ENCODE peak calls at places on chromosomes 16 and 17, in eight cellular contexts. One of them, this sample, is unnamed.

GRCh38 chr17:1782171-1782567 is 20.3 kb downstream of the SERPINF1 start:
- DNase-seq in GM23338: no peak
- DNase-seq in HCT116: no peak
- DNase-seq in hepatocyte: no peak
- DNase-seq in GM23248: no peak
- DNase-seq in neural progenitor cell: no peak
- DNase-seq in PC-3: no peak
- DNase-seq in SK-N-SH: no peak
- DNase-seq in this sample: no peak

GRCh38 chr16:75420987-75421819 is 12.1 kb downstream of the CFDP1 start:
- DNase-seq in GM23338: peak
- DNase-seq in HCT116: no peak
- DNase-seq in hepatocyte: peak
- DNase-seq in GM23248: peak
- DNase-seq in neural progenitor cell: peak
- DNase-seq in PC-3: no peak
- DNase-seq in SK-N-SH: peak
- DNase-seq in this sample: no peak

GRCh38 chr16:66442502-66443268 is 15.6 kb downstream of the BEAN1 start:
- DNase-seq in GM23338: no peak
- DNase-seq in HCT116: no peak
- DNase-seq in hepatocyte: no peak
- DNase-seq in GM23248: no peak
- DNase-seq in neural progenitor cell: no peak
- DNase-seq in PC-3: no peak
- DNase-seq in SK-N-SH: no peak
- DNase-seq in this sample: no peak

GRCh38 chr16:72983728-72984350 is 64.1 kb downstream of the ZFHX3 start:
- DNase-seq in GM23338: no peak
- DNase-seq in HCT116: no peak
- DNase-seq in hepatocyte: no peak
- DNase-seq in GM23248: no peak
- DNase-seq in neural progenitor cell: no peak
- DNase-seq in PC-3: no peak
- DNase-seq in SK-N-SH: no peak
- DNase-seq in this sample: peak

GRCh38 chr16:4263504-4264436 is 9.1 kb downstream of the TFAP4 start:
- DNase-seq in GM23338: peak
- DNase-seq in HCT116: peak
- DNase-seq in hepatocyte: peak
- DNase-seq in GM23248: peak
- DNase-seq in neural progenitor cell: peak
- DNase-seq in PC-3: no peak
- DNase-seq in SK-N-SH: peak
- DNase-seq in this sample: no peak

GRCh38 chr16:4090476-4090875 is 25.8 kb downstream of the ADCY9 start:
- DNase-seq in GM23338: no peak
- DNase-seq in HCT116: no peak
- DNase-seq in hepatocyte: no peak
- DNase-seq in GM23248: peak
- DNase-seq in neural progenitor cell: no peak
- DNase-seq in PC-3: no peak
- DNase-seq in SK-N-SH: no peak
- DNase-seq in this sample: no peak

GRCh38 chr17:11705111-11705510 is 106.8 kb downstream of the DNAH9 start:
- DNase-seq in GM23338: no peak
- DNase-seq in HCT116: no peak
- DNase-seq in hepatocyte: peak
- DNase-seq in GM23248: no peak
- DNase-seq in neural progenitor cell: no peak
- DNase-seq in PC-3: no peak
- DNase-seq in SK-N-SH: no peak
- DNase-seq in this sample: no peak

GRCh38 chr17:18230288-18231141 is 5.1 kb downstream of the LLGL1 start:
- DNase-seq in GM23338: no peak
- DNase-seq in HCT116: no peak
- DNase-seq in hepatocyte: no peak
- DNase-seq in GM23248: no peak
- DNase-seq in neural progenitor cell: no peak
- DNase-seq in PC-3: no peak
- DNase-seq in SK-N-SH: no peak
- DNase-seq in this sample: no peak

GRCh38 chr16:75264999-75265910 is 13.8 kb upstream of the BCAR1 start:
- DNase-seq in GM23338: peak
- DNase-seq in HCT116: no peak
- DNase-seq in hepatocyte: peak
- DNase-seq in GM23248: peak
- DNase-seq in neural progenitor cell: no peak
- DNase-seq in PC-3: no peak
- DNase-seq in SK-N-SH: peak
- DNase-seq in this sample: no peak

DNA sequence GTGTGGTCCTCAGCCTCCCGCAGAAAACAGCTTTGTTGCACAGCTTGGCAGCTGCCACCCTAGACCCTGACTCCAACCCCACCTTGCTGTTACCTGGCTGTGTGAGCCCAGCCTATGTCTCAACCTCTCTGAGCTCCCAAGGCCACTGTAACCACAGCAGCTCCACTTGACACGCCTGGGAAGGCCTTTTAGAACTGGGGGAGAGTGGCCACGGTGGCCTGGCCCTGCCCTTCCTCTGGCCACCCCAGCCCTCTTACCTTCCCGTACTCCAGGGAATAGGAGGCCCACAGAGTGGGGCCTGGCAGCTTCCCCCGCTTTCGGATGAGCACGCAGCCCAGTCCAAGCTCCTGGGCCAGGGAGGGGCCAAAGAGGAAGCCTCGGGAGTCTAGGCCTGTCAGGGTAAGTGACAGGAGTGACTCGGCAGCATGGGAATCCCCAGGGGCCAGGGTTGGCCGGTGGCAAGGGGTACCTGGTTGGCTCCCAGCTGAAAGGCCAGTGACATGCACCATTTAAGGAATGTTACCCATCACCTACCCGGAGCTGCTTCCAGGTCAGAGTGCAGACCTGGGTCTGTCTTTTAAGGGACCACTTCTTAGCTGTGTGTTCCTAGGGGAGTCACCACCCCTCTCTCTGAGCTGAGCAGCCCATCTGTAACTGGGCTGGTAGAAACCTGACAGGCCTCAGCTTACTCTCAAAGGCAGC is 1.4 kb downstream of the APRT start:
- DNase-seq in GM23338: no peak
- DNase-seq in HCT116: no peak
- DNase-seq in hepatocyte: no peak
- DNase-seq in GM23248: peak
- DNase-seq in neural progenitor cell: no peak
- DNase-seq in PC-3: peak
- DNase-seq in SK-N-SH: no peak
- DNase-seq in this sample: no peak
- TF ChIP-seq EZH2phosphoT487 in GM23338: no peak
- TF ChIP-seq EZH2phosphoT487 in HCT116: no peak
- TF ChIP-seq EZH2phosphoT487 in hepatocyte: no peak
- TF ChIP-seq EZH2phosphoT487 in GM23248: no peak
- TF ChIP-seq EZH2phosphoT487 in neural progenitor cell: no peak
- TF ChIP-seq EZH2phosphoT487 in PC-3: no peak
- TF ChIP-seq EZH2phosphoT487 in SK-N-SH: no peak
- TF ChIP-seq EZH2phosphoT487 in this sample: no peak

GRCh38 chr17:62780951-62781350 is 27.2 kb downstream of the MARCHF10 start:
- DNase-seq in GM23338: no peak
- DNase-seq in HCT116: no peak
- DNase-seq in hepatocyte: no peak
- DNase-seq in GM23248: peak
- DNase-seq in neural progenitor cell: no peak
- DNase-seq in PC-3: peak
- DNase-seq in SK-N-SH: no peak
- DNase-seq in this sample: no peak
- TF ChIP-seq EZH2phosphoT487 in GM23338: no peak
- TF ChIP-seq EZH2phosphoT487 in HCT116: no peak
- TF ChIP-seq EZH2phosphoT487 in hepatocyte: no peak
- TF ChIP-seq EZH2phosphoT487 in GM23248: no peak
- TF ChIP-seq EZH2phosphoT487 in neural progenitor cell: no peak
- TF ChIP-seq EZH2phosphoT487 in PC-3: no peak
- TF ChIP-seq EZH2phosphoT487 in SK-N-SH: no peak
- TF ChIP-seq EZH2phosphoT487 in this sample: no peak

GRCh38 chr17:39114744-39115534 is 36.5 kb downstream of the PLXDC1 start:
- DNase-seq in GM23338: no peak
- DNase-seq in HCT116: no peak
- DNase-seq in hepatocyte: peak
- DNase-seq in GM23248: peak
- DNase-seq in neural progenitor cell: no peak
- DNase-seq in PC-3: no peak
- DNase-seq in SK-N-SH: no peak
- DNase-seq in this sample: no peak
- TF ChIP-seq EZH2phosphoT487 in GM23338: no peak
- TF ChIP-seq EZH2phosphoT487 in HCT116: no peak
- TF ChIP-seq EZH2phosphoT487 in hepatocyte: no peak
- TF ChIP-seq EZH2phosphoT487 in GM23248: no peak
- TF ChIP-seq EZH2phosphoT487 in neural progenitor cell: no peak
- TF ChIP-seq EZH2phosphoT487 in PC-3: no peak
- TF ChIP-seq EZH2phosphoT487 in SK-N-SH: no peak
- TF ChIP-seq EZH2phosphoT487 in this sample: no peak

GRCh38 chr17:75849304-75849695 is 5.1 kb upstream of the UNC13D start:
- DNase-seq in GM23338: no peak
- DNase-seq in HCT116: no peak
- DNase-seq in hepatocyte: no peak
- DNase-seq in GM23248: no peak
- DNase-seq in neural progenitor cell: no peak
- DNase-seq in PC-3: no peak
- DNase-seq in SK-N-SH: no peak
- DNase-seq in this sample: no peak

GRCh38 chr17:75849724-75850123 is 5.4 kb downstream of the WBP2 start:
- DNase-seq in GM23338: no peak
- DNase-seq in HCT116: no peak
- DNase-seq in hepatocyte: peak
- DNase-seq in GM23248: no peak
- DNase-seq in neural progenitor cell: no peak
- DNase-seq in PC-3: no peak
- DNase-seq in SK-N-SH: no peak
- DNase-seq in this sample: no peak

GRCh38 chr17:75846701-75847594 is 2.7 kb upstream of the UNC13D start:
- DNase-seq in GM23338: no peak
- DNase-seq in HCT116: no peak
- DNase-seq in hepatocyte: no peak
- DNase-seq in GM23248: no peak
- DNase-seq in neural progenitor cell: no peak
- DNase-seq in PC-3: no peak
- DNase-seq in SK-N-SH: no peak
- DNase-seq in this sample: no peak

GRCh38 chr17:75847595-75848522 is 3.7 kb upstream of the UNC13D start:
- DNase-seq in GM23338: no peak
- DNase-seq in HCT116: no peak
- DNase-seq in hepatocyte: no peak
- DNase-seq in GM23248: no peak
- DNase-seq in neural progenitor cell: no peak
- DNase-seq in PC-3: no peak
- DNase-seq in SK-N-SH: no peak
- DNase-seq in this sample: no peak

GRCh38 chr17:75848523-75849303 is 4.5 kb upstream of the UNC13D start:
- DNase-seq in GM23338: peak
- DNase-seq in HCT116: peak
- DNase-seq in hepatocyte: peak
- DNase-seq in GM23248: peak
- DNase-seq in neural progenitor cell: peak
- DNase-seq in PC-3: peak
- DNase-seq in SK-N-SH: peak
- DNase-seq in this sample: peak
- TF ChIP-seq EZH2phosphoT487 in GM23338: no peak
- TF ChIP-seq EZH2phosphoT487 in HCT116: no peak
- TF ChIP-seq EZH2phosphoT487 in hepatocyte: no peak
- TF ChIP-seq EZH2phosphoT487 in GM23248: no peak
- TF ChIP-seq EZH2phosphoT487 in neural progenitor cell: no peak
- TF ChIP-seq EZH2phosphoT487 in PC-3: no peak
- TF ChIP-seq EZH2phosphoT487 in SK-N-SH: no peak
- TF ChIP-seq EZH2phosphoT487 in this sample: no peak

DNA sequence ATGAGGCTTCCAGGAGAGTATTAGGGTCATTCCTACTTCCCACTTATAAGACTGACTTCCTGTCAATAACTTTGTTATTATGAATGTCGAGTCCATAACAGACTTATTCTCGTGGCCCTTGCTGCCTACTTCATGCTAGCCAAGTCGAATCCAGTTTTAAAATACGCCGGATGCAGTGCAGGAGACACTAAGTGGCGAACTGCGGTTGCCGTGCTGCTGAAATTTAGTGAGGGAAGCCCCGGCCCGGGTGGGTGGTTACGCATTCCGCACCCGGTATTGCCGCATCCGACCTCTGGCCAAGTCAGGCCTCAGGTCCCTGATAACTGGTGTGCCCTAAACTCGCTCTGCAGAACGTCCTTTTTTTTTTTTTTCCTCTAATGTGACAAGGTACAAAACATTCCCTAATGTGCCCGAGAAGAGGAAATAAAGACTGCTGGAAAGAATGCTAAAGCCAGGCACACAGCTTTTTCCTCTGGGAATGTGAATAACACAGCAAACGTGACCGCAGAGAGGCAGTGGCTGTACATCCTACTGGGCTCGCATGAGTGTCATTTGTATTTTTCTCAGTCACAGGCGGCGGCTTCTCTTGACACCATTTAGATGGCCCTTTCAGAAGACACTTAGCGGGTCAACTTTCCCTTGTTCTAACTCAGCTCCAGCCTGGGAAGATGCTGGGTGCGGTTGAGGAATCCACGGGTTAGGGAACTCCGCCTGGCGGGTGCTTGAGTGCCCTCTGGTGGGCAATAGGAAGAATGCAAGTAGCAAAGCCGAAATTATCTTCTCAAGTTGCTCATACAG is 7.1 kb upstream of the AKTIP start:
- DNase-seq in GM23338: peak
- DNase-seq in HCT116: peak
- DNase-seq in hepatocyte: peak
- DNase-seq in GM23248: peak
- DNase-seq in neural progenitor cell: peak
- DNase-seq in PC-3: peak
- DNase-seq in SK-N-SH: peak
- DNase-seq in this sample: peak
- TF ChIP-seq EZH2phosphoT487 in GM23338: no peak
- TF ChIP-seq EZH2phosphoT487 in HCT116: no peak
- TF ChIP-seq EZH2phosphoT487 in hepatocyte: no peak
- TF ChIP-seq EZH2phosphoT487 in GM23248: no peak
- TF ChIP-seq EZH2phosphoT487 in neural progenitor cell: no peak
- TF ChIP-seq EZH2phosphoT487 in PC-3: no peak
- TF ChIP-seq EZH2phosphoT487 in SK-N-SH: no peak
- TF ChIP-seq EZH2phosphoT487 in this sample: no peak

DNA sequence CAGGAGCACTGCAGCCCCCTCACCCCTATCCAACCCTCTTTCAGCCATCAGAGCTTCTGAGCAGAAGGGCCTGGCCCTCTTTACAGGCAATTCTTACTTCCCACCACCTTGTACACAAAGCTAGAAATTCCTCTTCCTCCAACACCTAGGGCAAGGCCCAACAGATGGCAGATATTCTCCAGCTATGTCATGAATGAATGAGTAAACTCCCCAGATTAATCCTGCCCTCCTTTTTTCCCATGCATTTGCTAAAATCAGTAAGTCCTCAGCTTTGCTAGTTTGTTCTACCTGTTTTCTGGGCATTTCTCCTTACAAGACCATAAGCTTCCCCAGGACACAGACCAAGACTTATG is 20.4 kb upstream of the MRPS23 start:
- DNase-seq in GM23338: no peak
- DNase-seq in HCT116: no peak
- DNase-seq in hepatocyte: no peak
- DNase-seq in GM23248: peak
- DNase-seq in neural progenitor cell: no peak
- DNase-seq in PC-3: peak
- DNase-seq in SK-N-SH: no peak
- DNase-seq in this sample: no peak
- TF ChIP-seq EZH2phosphoT487 in GM23338: no peak
- TF ChIP-seq EZH2phosphoT487 in HCT116: no peak
- TF ChIP-seq EZH2phosphoT487 in hepatocyte: no peak
- TF ChIP-seq EZH2phosphoT487 in GM23248: no peak
- TF ChIP-seq EZH2phosphoT487 in neural progenitor cell: no peak
- TF ChIP-seq EZH2phosphoT487 in PC-3: no peak
- TF ChIP-seq EZH2phosphoT487 in SK-N-SH: no peak
- TF ChIP-seq EZH2phosphoT487 in this sample: no peak